ENCODE peak calls at places on chromosomes 2 and 18, in six cellular contexts. D is PC-3; F is ovary; S is CD8-positive, alpha-beta memory T cell; J is fibroblast of lung; I is lower lobe of right lung. K is an unnamed sample.

GRCh38 chr2:902584-902983 is 48.1 kb upstream of the SNTG2 start:
- DNase-seq in D (no peak), F (no peak), S (no peak), J (no peak), I (no peak), K (no peak)

GRCh38 chr2:105674859-105675541 is 69.7 kb upstream of the NCK2 start:
- DNase-seq in D (no peak), F (no peak), S (no peak), J (no peak), I (no peak), K (no peak)

GRCh38 chr2:121707920-121708361 is 28.7 kb downstream of the NIFK start:
- DNase-seq in D (no peak), F (no peak), S (no peak), J (no peak), I (peak), K (no peak)

GRCh38 chr2:85236107-85236506 is 91.7 kb downstream of the TGOLN2 start:
- DNase-seq in D (no peak), F (no peak), S (no peak), J (no peak), I (no peak), K (no peak)

GRCh38 chr18:55287146-55287806 is 300.7 kb downstream of the TCF4 start:
- DNase-seq in D (no peak), F (no peak), S (no peak), J (no peak), I (no peak), K (no peak)

GRCh38 chr2:67845557-67846114 is 217.2 kb downstream of the C1D start:
- DNase-seq in D (no peak), F (no peak), S (no peak), J (no peak), I (no peak), K (no peak)

GRCh38 chr2:112184121-112184520 is 45.9 kb downstream of the FBLN7 start:
- DNase-seq in D (no peak), F (no peak), S (no peak), J (no peak), I (no peak), K (no peak)

GRCh38 chr2:192119536-192119935 is 75.2 kb downstream of the TMEFF2 start:
- DNase-seq in D (no peak), F (no peak), S (no peak), J (no peak), I (no peak), K (no peak)

GRCh38 chr18:64712035-64712434 is 563.1 kb upstream of the LINC00305 start:
- DNase-seq in D (peak), F (no peak), S (no peak), J (no peak), I (no peak), K (no peak)

GRCh38 chr2:225334524-225334923 is 65.0 kb upstream of the NYAP2 start:
- DNase-seq in D (no peak), F (no peak), S (no peak), J (no peak), I (no peak), K (no peak)

GRCh38 chr2:78145395-78145996 is 623.3 kb upstream of the LRRTM4 start:
- DNase-seq in D (no peak), F (no peak), S (no peak), J (no peak), I (no peak), K (no peak)

GRCh38 chr2:61750624-61751023 is 103.2 kb downstream of the FAM161A start:
- DNase-seq in D (no peak), F (no peak), S (no peak), J (peak), I (no peak), K (no peak)

GRCh38 chr2:216315817-216316603 is 56.3 kb downstream of the MARCHF4 start:
- DNase-seq in D (peak), F (no peak), S (no peak), J (peak), I (no peak), K (no peak)

GRCh38 chr2:8540552-8541055 is 141.3 kb upstream of the ID2 start:
- DNase-seq in D (no peak), F (peak), S (no peak), J (no peak), I (no peak), K (no peak)

GRCh38 chr2:186503827-186504606 is 18.0 kb downstream of the ZC3H15 start:
- DNase-seq in D (peak), F (no peak), S (no peak), J (peak), I (no peak), K (no peak)

GRCh38 chr2:24857741-24858140 is 62.3 kb downstream of the ADCY3 start:
- DNase-seq in D (no peak), F (no peak), S (no peak), J (no peak), I (no peak), K (no peak)

GRCh38 chr18:40866013-40866644 is 1088.9 kb upstream of the PIK3C3 start:
- DNase-seq in D (no peak), F (no peak), S (no peak), J (no peak), I (no peak), K (no peak)

GRCh38 chr2:47658646-47659320 is 124.2 kb upstream of the MSH6 start:
- DNase-seq in D (no peak), F (no peak), S (no peak), J (no peak), I (no peak), K (no peak)

GRCh38 chr2:10675126-10675525 is 14.6 kb downstream of the NOL10 start:
- DNase-seq in D (no peak), F (no peak), S (no peak), J (no peak), I (no peak), K (no peak)

GRCh38 chr2:212842544-212843185 is 304.1 kb upstream of the ERBB4 start:
- DNase-seq in D (peak), F (no peak), S (no peak), J (peak), I (no peak), K (peak)

GRCh38 chr2:68248806-68249205 is 3.5 kb downstream of the PPP3R1 start:
- DNase-seq in D (no peak), F (no peak), S (no peak), J (no peak), I (no peak), K (no peak)

GRCh38 chr18:48623468-48624220 is 84.8 kb downstream of the CTIF start:
- DNase-seq in D (peak), F (no peak), S (no peak), J (peak), I (no peak), K (no peak)

GRCh38 chr2:101597347-101597944 is 100.1 kb upstream of the MAP4K4 start:
- DNase-seq in D (no peak), F (no peak), S (no peak), J (peak), I (no peak), K (no peak)

GRCh38 chr2:181680055-181680936 is at the start of gene NEUROD1:
- DNase-seq in D (no peak), F (no peak), S (no peak), J (peak), I (no peak), K (no peak)

GRCh38 chr18:48589797-48590519 is 51.1 kb downstream of the CTIF start:
- DNase-seq in D (no peak), F (peak), S (no peak), J (no peak), I (no peak), K (no peak)

GRCh38 chr2:21413082-21413481 is 289.3 kb downstream of the TDRD15 start:
- DNase-seq in D (no peak), F (no peak), S (no peak), J (no peak), I (no peak), K (no peak)

GRCh38 chr18:79781331-79781941 is 16.3 kb upstream of the KCNG2 start:
- DNase-seq in D (no peak), F (no peak), S (no peak), J (no peak), I (no peak), K (no peak)

GRCh38 chr2:579351-579886 is 97.8 kb downstream of the TMEM18 start:
- DNase-seq in D (peak), F (no peak), S (no peak), J (no peak), I (no peak), K (no peak)

GRCh38 chr2:56288863-56289580 is 105.2 kb downstream of the CCDC85A start:
- DNase-seq in D (peak), F (no peak), S (no peak), J (no peak), I (no peak), K (no peak)

GRCh38 chr2:216300921-216301320 is 71.4 kb downstream of the MARCHF4 start:
- DNase-seq in D (no peak), F (no peak), S (no peak), J (no peak), I (no peak), K (no peak)

GRCh38 chr2:72211777-72212515 is 64.3 kb upstream of the CYP26B1 start:
- DNase-seq in D (no peak), F (no peak), S (no peak), J (peak), I (no peak), K (no peak)

GRCh38 chr18:76522104-76522503 is 27.1 kb upstream of the ZNF516 start:
- DNase-seq in D (no peak), F (peak), S (no peak), J (no peak), I (no peak), K (no peak)

GRCh38 chr18:44927127-44927849 is 246.6 kb downstream of the SETBP1 start:
- DNase-seq in D (peak), F (no peak), S (no peak), J (no peak), I (no peak), K (no peak)

DNA sequence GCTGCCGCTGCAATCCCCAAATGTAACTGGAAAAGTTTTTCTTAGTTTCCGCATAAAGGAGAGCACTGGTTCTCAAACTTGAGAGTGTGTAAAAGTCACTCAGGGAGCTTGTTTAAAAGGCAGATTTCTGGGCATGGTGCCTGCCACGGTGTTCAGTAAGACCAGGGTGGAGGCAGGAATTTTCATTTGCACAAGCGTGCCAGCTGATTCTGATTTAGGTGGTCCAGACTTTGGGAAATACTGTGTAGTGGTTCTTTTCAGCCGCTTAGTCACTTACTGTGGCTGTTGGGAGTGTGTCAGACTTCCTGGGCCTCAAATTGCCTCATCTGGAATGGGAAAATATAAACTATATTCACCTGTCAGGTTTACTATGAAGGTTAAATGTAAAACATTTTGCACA is 788 bp downstream of the ARMC9 start:
- DNase-seq in D (peak), F (no peak), S (no peak), J (peak), I (no peak), K (no peak)
- H3K27ac ChIP-seq in D (peak), F (no peak), S (no peak), J (peak), I (peak), K (no peak)

DNA sequence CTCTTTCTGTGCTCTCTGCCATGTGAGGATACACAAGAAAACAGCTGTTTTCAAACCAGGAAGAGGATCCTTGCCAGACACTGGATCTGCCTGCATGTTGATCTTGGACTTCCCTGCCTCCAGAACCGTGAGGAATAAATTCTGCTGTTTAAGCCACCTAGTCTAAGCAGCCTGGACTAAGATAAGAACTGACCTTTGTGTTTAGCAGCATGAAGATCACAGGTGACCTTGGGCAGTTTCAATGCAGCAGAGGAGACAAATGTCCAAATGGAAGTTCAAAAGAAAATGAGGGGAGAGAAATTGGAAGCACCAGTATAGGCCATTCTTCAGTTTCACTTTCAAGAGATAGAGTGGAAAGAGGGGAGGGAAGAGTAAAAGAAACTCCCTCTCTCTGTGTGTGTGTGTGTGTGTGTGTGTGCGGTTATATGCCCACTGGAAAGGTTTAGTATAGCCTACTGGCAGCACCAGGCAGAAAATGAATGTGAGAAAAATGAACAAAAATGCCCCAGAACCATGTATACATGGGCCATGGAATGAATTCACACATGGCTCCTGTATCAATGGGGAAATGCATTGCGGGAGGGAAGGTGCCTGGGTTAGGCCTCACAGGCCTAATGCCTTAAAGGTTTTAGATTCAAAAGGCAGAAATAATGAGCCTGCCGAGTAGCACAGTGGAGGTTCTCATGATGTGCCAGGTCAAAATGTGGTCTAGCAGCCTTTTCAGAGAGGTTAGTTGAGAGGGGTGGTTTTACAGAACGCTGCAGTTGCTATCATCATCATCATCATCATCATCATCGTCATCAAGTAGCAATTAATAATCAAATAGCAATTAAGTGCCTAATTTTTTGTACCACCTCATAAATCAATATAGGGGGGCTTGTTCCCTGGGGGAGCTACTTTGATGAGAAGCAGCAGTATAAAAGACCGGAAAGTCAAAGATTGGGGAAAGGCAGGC is 1.1 kb upstream of the CERS6 start:
- DNase-seq in D (no peak), F (no peak), S (no peak), J (no peak), I (no peak), K (no peak)
- H3K27ac ChIP-seq in D (no peak), F (no peak), S (no peak), J (no peak), I (no peak), K (no peak)

GRCh38 chr2:2233171-2233826 is 97.8 kb downstream of the MYT1L start:
- DNase-seq in D (no peak), F (no peak), S (no peak), J (no peak), I (no peak), K (no peak)

GRCh38 chr2:2234398-2234797 is 96.7 kb downstream of the MYT1L start:
- DNase-seq in D (no peak), F (no peak), S (no peak), J (no peak), I (no peak), K (no peak)

GRCh38 chr2:2238726-2239269 is 92.3 kb downstream of the MYT1L start:
- DNase-seq in D (no peak), F (no peak), S (no peak), J (no peak), I (no peak), K (no peak)

GRCh38 chr2:2232167-2232566 is 98.9 kb downstream of the MYT1L start:
- DNase-seq in D (no peak), F (no peak), S (no peak), J (no peak), I (peak), K (no peak)

DNA sequence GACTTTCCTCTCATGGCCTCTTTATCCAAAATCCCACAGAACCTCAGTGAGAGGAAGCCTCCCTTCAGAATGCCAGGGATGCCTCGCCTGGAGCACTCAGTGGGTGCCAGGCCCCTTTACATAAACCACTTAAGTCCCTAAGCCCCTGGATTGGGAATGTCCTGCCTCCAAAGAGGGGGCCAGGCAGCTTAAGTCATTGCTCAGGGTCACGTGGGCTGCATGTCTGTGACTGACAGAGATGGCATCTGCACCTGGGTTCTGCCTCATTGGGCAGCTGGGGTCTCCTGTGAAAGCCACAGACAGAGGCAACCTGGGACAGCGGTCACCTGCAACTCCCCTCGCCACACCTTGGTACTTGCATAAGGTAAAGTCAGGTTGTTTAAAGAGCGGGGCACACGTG is 93.5 kb downstream of the MYT1L start:
- DNase-seq in D (no peak), F (no peak), S (no peak), J (no peak), I (no peak), K (no peak)
- H3K27ac ChIP-seq in D (no peak), F (no peak), S (no peak), J (no peak), I (no peak), K (no peak)

DNA sequence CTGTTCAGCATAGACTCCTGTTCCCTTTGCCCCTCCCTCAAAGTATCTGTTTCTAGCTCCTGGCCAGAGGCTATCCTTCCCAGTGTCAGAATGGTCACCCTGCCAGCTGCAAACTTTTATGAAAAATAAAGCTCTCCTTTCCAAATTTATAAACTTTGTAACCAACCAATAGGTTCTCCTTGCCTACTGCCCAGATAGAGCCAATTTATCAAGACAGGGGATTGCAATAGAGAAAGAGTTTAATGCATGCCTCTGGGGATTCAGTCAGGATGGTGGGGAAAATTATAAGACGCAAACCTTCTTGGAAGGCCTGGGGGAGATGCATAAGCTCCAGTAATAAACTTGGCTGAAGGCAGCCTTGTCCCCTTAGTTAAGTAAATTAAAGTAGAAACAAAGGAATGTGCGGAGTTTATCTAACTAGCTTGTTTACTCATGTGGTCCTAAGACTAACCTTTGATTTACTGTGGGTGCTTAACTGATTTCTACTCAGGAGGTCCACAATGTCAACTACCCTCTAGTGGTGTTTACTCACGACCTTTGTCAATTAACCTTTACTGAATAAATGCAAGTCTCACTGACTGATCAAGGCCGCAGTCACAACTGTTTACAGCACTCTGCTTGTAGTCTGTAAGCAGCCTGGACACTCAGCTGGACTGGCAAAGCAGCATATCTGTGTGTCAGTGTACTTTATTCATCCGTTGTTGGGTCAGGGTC is 42.9 kb upstream of the PDK1 start:
- DNase-seq in D (no peak), F (no peak), S (no peak), J (no peak), I (no peak), K (no peak)
- H3K27ac ChIP-seq in D (no peak), F (no peak), S (no peak), J (no peak), I (no peak), K (no peak)

GRCh38 chr18:34771958-34772357 is 61.9 kb downstream of the DTNA start:
- DNase-seq in D (no peak), F (no peak), S (no peak), J (peak), I (no peak), K (no peak)
- H3K27ac ChIP-seq in D (no peak), F (no peak), S (no peak), J (no peak), I (no peak), K (no peak)

DNA sequence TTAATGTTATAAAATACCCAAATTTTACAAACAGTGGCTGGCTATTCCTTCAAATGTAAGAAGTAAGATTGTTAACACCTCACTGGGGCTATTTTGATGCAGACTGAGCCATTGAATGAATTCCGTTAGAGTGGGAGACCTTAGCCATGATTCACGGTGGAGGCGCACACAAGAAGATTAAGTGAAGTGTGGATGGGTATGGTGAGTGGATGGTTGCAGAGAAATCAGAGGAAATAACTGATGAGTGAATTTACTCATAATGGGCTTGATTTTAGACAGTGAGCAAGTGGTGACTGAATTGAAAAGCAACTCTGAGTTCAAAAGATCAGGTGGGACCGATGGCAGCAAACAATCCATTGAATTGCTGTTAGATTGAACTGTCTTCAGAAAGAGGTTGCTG is 75.0 kb downstream of the NRP2 start:
- DNase-seq in D (no peak), F (no peak), S (no peak), J (no peak), I (no peak), K (no peak)
- H3K27ac ChIP-seq in D (no peak), F (peak), S (no peak), J (no peak), I (no peak), K (no peak)

K was measured in SK-N-MC.